ENCODE peak calls at places on chromosomes 1 and 21, in seven cellular contexts. J is neural crest cell; F is progenitor cell of endocrine pancreas; C is type B pancreatic cell; W is tibial nerve; P is CD8-positive, alpha-beta T cell; E is adrenal gland. G is an unnamed sample.

GRCh38 chr1:70051926-70052325 is 153.5 kb downstream of the LRRC40 start:
- DNase-seq in J (no peak), F (no peak), C (no peak), W (no peak), P (no peak), E (no peak), G (no peak)

GRCh38 chr1:56710646-56711045 is 65.5 kb downstream of the PRKAA2 start:
- DNase-seq in J (no peak), F (no peak), C (no peak), W (no peak), P (no peak), E (no peak), G (no peak)

GRCh38 chr1:92244376-92244775 is 26.7 kb downstream of the C1orf146 start:
- DNase-seq in J (no peak), F (no peak), C (no peak), W (no peak), P (no peak), E (no peak), G (no peak)

GRCh38 chr1:17236779-17237601 is 11.9 kb upstream of the PADI3 start:
- DNase-seq in J (peak; percentile 98), F (peak; percentile 92), C (peak; percentile 90), W (peak; percentile 92), P (peak; percentile 93), E (peak; percentile 88), G (peak; percentile 95)

GRCh38 chr1:155127105-155127671 is 488 bp upstream of the EFNA1 start:
- DNase-seq in J (peak; percentile 26), F (peak; percentile 25), C (no peak), W (peak; percentile 76), P (no peak), E (peak; percentile 47), G (no peak)

GRCh38 chr1:54804471-54805132 is 3.5 kb upstream of the TTC22 start:
- DNase-seq in J (no peak), F (no peak), C (peak; percentile 45), W (no peak), P (no peak), E (no peak), G (no peak)

GRCh38 chr1:245241506-245242130 is 86.8 kb downstream of the KIF26B start:
- DNase-seq in J (no peak), F (no peak), C (no peak), W (no peak), P (no peak), E (no peak), G (no peak)

GRCh38 chr1:158248122-158248521 is 6.1 kb upstream of the CD1A start:
- DNase-seq in J (no peak), F (no peak), C (no peak), W (peak; percentile 52), P (no peak), E (peak; percentile 29), G (no peak)

GRCh38 chr1:28160677-28161328 is 15.7 kb downstream of the PTAFR start:
- DNase-seq in J (no peak), F (no peak), C (no peak), W (peak; percentile 19), P (no peak), E (no peak), G (no peak)

GRCh38 chr21:17264182-17264581 is 248.7 kb upstream of the CXADR start:
- DNase-seq in J (no peak), F (no peak), C (no peak), W (no peak), P (no peak), E (no peak), G (no peak)

GRCh38 chr1:90371106-90371813 is 345.8 kb downstream of the BARHL2 start:
- DNase-seq in J (no peak), F (no peak), C (no peak), W (no peak), P (no peak), E (no peak), G (no peak)

GRCh38 chr1:198934901-198935301 is 296.1 kb downstream of the PTPRC start:
- DNase-seq in J (no peak), F (no peak), C (no peak), W (no peak), P (peak; percentile 55), E (no peak), G (no peak)
- TF ChIP-seq CTCF in J (no peak), F (no peak), C (no peak), W (no peak), P (no peak), E (no peak), G (no peak)

GRCh38 chr1:181504294-181505115 is 21.2 kb downstream of the CACNA1E start:
- DNase-seq in J (peak; percentile 16), F (no peak), C (no peak), W (no peak), P (no peak), E (no peak), G (no peak)
- TF ChIP-seq CTCF in J (peak; percentile 56), F (peak; percentile 59), C (peak; percentile 70), W (no peak), P (no peak), E (no peak), G (no peak)

DNA sequence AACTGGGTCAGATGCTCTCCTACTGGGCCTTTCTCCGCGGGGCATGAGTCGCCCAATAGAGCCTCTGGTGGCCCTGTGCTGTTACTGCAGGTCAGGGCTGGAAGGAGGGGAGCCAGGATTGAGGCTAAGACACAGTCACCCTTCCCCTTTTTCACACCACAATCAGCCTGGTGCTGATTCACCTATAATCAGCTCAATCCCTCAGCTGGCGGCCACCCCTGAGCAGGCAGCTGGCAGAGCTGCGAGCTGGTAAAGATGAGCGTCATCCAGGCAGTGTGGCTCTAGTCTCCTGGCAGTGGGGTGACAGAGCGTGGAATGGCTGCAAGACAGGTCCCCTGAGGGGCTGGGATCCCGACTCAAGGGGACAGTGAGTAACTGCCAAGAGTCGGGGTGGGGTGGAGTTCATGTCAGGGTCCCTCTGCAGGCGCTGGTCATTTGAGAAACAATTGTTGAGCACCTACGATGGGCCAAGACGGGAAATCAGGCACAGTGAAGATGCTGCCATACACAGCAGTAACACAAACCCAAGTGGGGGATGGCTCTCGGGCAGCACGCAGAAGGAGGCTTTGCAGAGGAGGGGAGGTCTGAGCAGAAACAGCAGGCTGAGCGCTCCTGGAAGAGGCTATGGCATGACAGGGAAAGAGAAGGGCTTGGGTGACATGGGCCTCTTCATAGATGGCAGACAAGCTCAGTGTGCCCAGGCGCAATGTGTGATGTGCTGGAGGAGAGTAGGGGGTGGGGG is 21.8 kb downstream of the ATF3 start:
- DNase-seq in J (peak; percentile 42), F (peak; percentile 42), C (no peak), W (peak; percentile 68), P (peak; percentile 60), E (peak; percentile 56), G (no peak)
- TF ChIP-seq CTCF in J (peak; percentile 72), F (peak; percentile 73), C (peak; percentile 79), W (peak; percentile 80), P (peak; percentile 88), E (peak; percentile 86), G (peak; percentile 70)

GRCh38 chr1:53605181-53605580 is 133.8 kb downstream of the GLIS1 start:
- DNase-seq in J (no peak), F (no peak), C (no peak), W (no peak), P (no peak), E (no peak), G (no peak)

GRCh38 chr1:53606197-53607095 is 132.5 kb downstream of the GLIS1 start:
- DNase-seq in J (no peak), F (no peak), C (no peak), W (no peak), P (no peak), E (no peak), G (no peak)

GRCh38 chr1:53602376-53602775 is 136.6 kb downstream of the GLIS1 start:
- DNase-seq in J (no peak), F (no peak), C (no peak), W (no peak), P (no peak), E (no peak), G (no peak)

GRCh38 chr1:53603431-53603830 is 135.5 kb downstream of the GLIS1 start:
- DNase-seq in J (no peak), F (no peak), C (no peak), W (no peak), P (no peak), E (no peak), G (no peak)

GRCh38 chr1:53604291-53604919 is 134.6 kb downstream of the GLIS1 start:
- DNase-seq in J (no peak), F (no peak), C (no peak), W (no peak), P (no peak), E (no peak), G (no peak)
- TF ChIP-seq CTCF in J (no peak), F (no peak), C (no peak), W (no peak), P (no peak), E (no peak), G (no peak)

G was measured in osteocyte.